ENCODE peak calls at places on chromosomes 3 and 15, in seven cellular contexts. One of them, this sample, is unnamed.

GRCh38 chr3:50242778-50243551 is 7.0 kb downstream of the GNAI2 start:
- DNase-seq in cardiac muscle cell: peak
- DNase-seq in astrocyte of the cerebellum: no peak
- DNase-seq in esophagus squamous epithelium: peak
- DNase-seq in kidney epithelial cell: no peak
- DNase-seq in GM12865: peak
- DNase-seq in choroid plexus epithelial cell: peak
- DNase-seq in this sample: no peak

GRCh38 chr3:195238626-195239118 is 32.3 kb downstream of the XXYLT1 start:
- DNase-seq in cardiac muscle cell: peak
- DNase-seq in astrocyte of the cerebellum: no peak
- DNase-seq in esophagus squamous epithelium: no peak
- DNase-seq in kidney epithelial cell: no peak
- DNase-seq in GM12865: no peak
- DNase-seq in choroid plexus epithelial cell: peak
- DNase-seq in this sample: peak

GRCh38 chr15:94105760-94106159 is 125.6 kb upstream of the MCTP2 start:
- DNase-seq in cardiac muscle cell: no peak
- DNase-seq in astrocyte of the cerebellum: no peak
- DNase-seq in esophagus squamous epithelium: no peak
- DNase-seq in kidney epithelial cell: no peak
- DNase-seq in GM12865: no peak
- DNase-seq in choroid plexus epithelial cell: no peak
- DNase-seq in this sample: no peak

GRCh38 chr3:66795365-66795764 is 202.7 kb upstream of the KBTBD8 start:
- DNase-seq in cardiac muscle cell: no peak
- DNase-seq in astrocyte of the cerebellum: no peak
- DNase-seq in esophagus squamous epithelium: no peak
- DNase-seq in kidney epithelial cell: no peak
- DNase-seq in GM12865: no peak
- DNase-seq in choroid plexus epithelial cell: peak
- DNase-seq in this sample: peak

GRCh38 chr15:59338414-59338813 is 34.3 kb downstream of the MYO1E start:
- DNase-seq in cardiac muscle cell: no peak
- DNase-seq in astrocyte of the cerebellum: no peak
- DNase-seq in esophagus squamous epithelium: no peak
- DNase-seq in kidney epithelial cell: no peak
- DNase-seq in GM12865: no peak
- DNase-seq in choroid plexus epithelial cell: no peak
- DNase-seq in this sample: no peak

GRCh38 chr15:86231864-86232801 is 152.5 kb downstream of the AGBL1 start:
- DNase-seq in cardiac muscle cell: peak
- DNase-seq in astrocyte of the cerebellum: no peak
- DNase-seq in esophagus squamous epithelium: no peak
- DNase-seq in kidney epithelial cell: no peak
- DNase-seq in GM12865: peak
- DNase-seq in choroid plexus epithelial cell: peak
- DNase-seq in this sample: peak

GRCh38 chr3:60497922-60498321 is 753.3 kb downstream of the FHIT start:
- DNase-seq in cardiac muscle cell: no peak
- DNase-seq in astrocyte of the cerebellum: no peak
- DNase-seq in esophagus squamous epithelium: no peak
- DNase-seq in kidney epithelial cell: no peak
- DNase-seq in GM12865: no peak
- DNase-seq in choroid plexus epithelial cell: no peak
- DNase-seq in this sample: no peak

GRCh38 chr15:70048578-70048977 is 49.1 kb downstream of the TLE3 start:
- DNase-seq in cardiac muscle cell: no peak
- DNase-seq in astrocyte of the cerebellum: no peak
- DNase-seq in esophagus squamous epithelium: no peak
- DNase-seq in kidney epithelial cell: no peak
- DNase-seq in GM12865: no peak
- DNase-seq in choroid plexus epithelial cell: no peak
- DNase-seq in this sample: no peak

GRCh38 chr15:78155355-78155939 is 6.3 kb downstream of the IDH3A start:
- DNase-seq in cardiac muscle cell: no peak
- DNase-seq in astrocyte of the cerebellum: no peak
- DNase-seq in esophagus squamous epithelium: no peak
- DNase-seq in kidney epithelial cell: no peak
- DNase-seq in GM12865: no peak
- DNase-seq in choroid plexus epithelial cell: peak
- DNase-seq in this sample: no peak

GRCh38 chr3:179546814-179547241 is 15.9 kb upstream of the ACTL6A start:
- DNase-seq in cardiac muscle cell: no peak
- DNase-seq in astrocyte of the cerebellum: no peak
- DNase-seq in esophagus squamous epithelium: no peak
- DNase-seq in kidney epithelial cell: no peak
- DNase-seq in GM12865: peak
- DNase-seq in choroid plexus epithelial cell: no peak
- DNase-seq in this sample: no peak

GRCh38 chr15:54820811-54821210 is 375.9 kb downstream of the RSL24D1 start:
- DNase-seq in cardiac muscle cell: no peak
- DNase-seq in astrocyte of the cerebellum: no peak
- DNase-seq in esophagus squamous epithelium: no peak
- DNase-seq in kidney epithelial cell: no peak
- DNase-seq in GM12865: no peak
- DNase-seq in choroid plexus epithelial cell: no peak
- DNase-seq in this sample: no peak

GRCh38 chr3:15439476-15439875 is 12.1 kb downstream of the EAF1 start:
- DNase-seq in cardiac muscle cell: peak
- DNase-seq in astrocyte of the cerebellum: no peak
- DNase-seq in esophagus squamous epithelium: no peak
- DNase-seq in kidney epithelial cell: no peak
- DNase-seq in GM12865: no peak
- DNase-seq in choroid plexus epithelial cell: no peak
- DNase-seq in this sample: no peak

GRCh38 chr15:71091601-71092000 is 23.7 kb upstream of the THSD4 start:
- DNase-seq in cardiac muscle cell: no peak
- DNase-seq in astrocyte of the cerebellum: no peak
- DNase-seq in esophagus squamous epithelium: no peak
- DNase-seq in kidney epithelial cell: no peak
- DNase-seq in GM12865: no peak
- DNase-seq in choroid plexus epithelial cell: no peak
- DNase-seq in this sample: no peak

GRCh38 chr3:52248816-52249547 is 3.4 kb downstream of the PPM1M start:
- DNase-seq in cardiac muscle cell: no peak
- DNase-seq in astrocyte of the cerebellum: no peak
- DNase-seq in esophagus squamous epithelium: no peak
- DNase-seq in kidney epithelial cell: no peak
- DNase-seq in GM12865: no peak
- DNase-seq in choroid plexus epithelial cell: no peak
- DNase-seq in this sample: no peak

GRCh38 chr3:15453991-15454625 is 26.7 kb downstream of the EAF1 start:
- DNase-seq in cardiac muscle cell: no peak
- DNase-seq in astrocyte of the cerebellum: no peak
- DNase-seq in esophagus squamous epithelium: no peak
- DNase-seq in kidney epithelial cell: no peak
- DNase-seq in GM12865: no peak
- DNase-seq in choroid plexus epithelial cell: no peak
- DNase-seq in this sample: no peak

GRCh38 chr15:72042865-72043264 is 75.1 kb downstream of the MYO9A start:
- DNase-seq in cardiac muscle cell: no peak
- DNase-seq in astrocyte of the cerebellum: no peak
- DNase-seq in esophagus squamous epithelium: no peak
- DNase-seq in kidney epithelial cell: no peak
- DNase-seq in GM12865: no peak
- DNase-seq in choroid plexus epithelial cell: no peak
- DNase-seq in this sample: no peak

GRCh38 chr15:71885390-71885789 is 75.0 kb downstream of the NR2E3 start:
- DNase-seq in cardiac muscle cell: no peak
- DNase-seq in astrocyte of the cerebellum: no peak
- DNase-seq in esophagus squamous epithelium: no peak
- DNase-seq in kidney epithelial cell: no peak
- DNase-seq in GM12865: no peak
- DNase-seq in choroid plexus epithelial cell: no peak
- DNase-seq in this sample: no peak

GRCh38 chr3:10088256-10088655 is 19.8 kb downstream of the FANCD2OS start:
- DNase-seq in cardiac muscle cell: no peak
- DNase-seq in astrocyte of the cerebellum: no peak
- DNase-seq in esophagus squamous epithelium: no peak
- DNase-seq in kidney epithelial cell: no peak
- DNase-seq in GM12865: no peak
- DNase-seq in choroid plexus epithelial cell: no peak
- DNase-seq in this sample: no peak

GRCh38 chr3:128180446-128180845 is 27.2 kb downstream of the EEFSEC start:
- DNase-seq in cardiac muscle cell: no peak
- DNase-seq in astrocyte of the cerebellum: no peak
- DNase-seq in esophagus squamous epithelium: no peak
- DNase-seq in kidney epithelial cell: no peak
- DNase-seq in GM12865: no peak
- DNase-seq in choroid plexus epithelial cell: peak
- DNase-seq in this sample: no peak

GRCh38 chr3:46215810-46216414 is 7.8 kb upstream of the CCR1 start:
- DNase-seq in cardiac muscle cell: peak
- DNase-seq in astrocyte of the cerebellum: no peak
- DNase-seq in esophagus squamous epithelium: no peak
- DNase-seq in kidney epithelial cell: no peak
- DNase-seq in GM12865: no peak
- DNase-seq in choroid plexus epithelial cell: peak
- DNase-seq in this sample: no peak

GRCh38 chr15:100350434-100351226 is 8.9 kb upstream of the ADAMTS17 start:
- DNase-seq in cardiac muscle cell: peak
- DNase-seq in astrocyte of the cerebellum: no peak
- DNase-seq in esophagus squamous epithelium: no peak
- DNase-seq in kidney epithelial cell: no peak
- DNase-seq in GM12865: no peak
- DNase-seq in choroid plexus epithelial cell: peak
- DNase-seq in this sample: peak

GRCh38 chr15:97652700-97653167 is 307.8 kb upstream of the ARRDC4 start:
- DNase-seq in cardiac muscle cell: no peak
- DNase-seq in astrocyte of the cerebellum: no peak
- DNase-seq in esophagus squamous epithelium: no peak
- DNase-seq in kidney epithelial cell: no peak
- DNase-seq in GM12865: no peak
- DNase-seq in choroid plexus epithelial cell: no peak
- DNase-seq in this sample: no peak

GRCh38 chr15:61318802-61319201 is 89.7 kb upstream of the RORA start:
- DNase-seq in cardiac muscle cell: no peak
- DNase-seq in astrocyte of the cerebellum: no peak
- DNase-seq in esophagus squamous epithelium: no peak
- DNase-seq in kidney epithelial cell: no peak
- DNase-seq in GM12865: no peak
- DNase-seq in choroid plexus epithelial cell: no peak
- DNase-seq in this sample: no peak

GRCh38 chr3:93981649-93982048 is 1.7 kb downstream of the ARL13B start:
- DNase-seq in cardiac muscle cell: no peak
- DNase-seq in astrocyte of the cerebellum: no peak
- DNase-seq in esophagus squamous epithelium: no peak
- DNase-seq in kidney epithelial cell: no peak
- DNase-seq in GM12865: no peak
- DNase-seq in choroid plexus epithelial cell: no peak
- DNase-seq in this sample: no peak
- H3K4me3 ChIP-seq in cardiac muscle cell: no peak
- H3K4me3 ChIP-seq in astrocyte of the cerebellum: no peak
- H3K4me3 ChIP-seq in esophagus squamous epithelium: no peak
- H3K4me3 ChIP-seq in kidney epithelial cell: no peak
- H3K4me3 ChIP-seq in GM12865: no peak
- H3K4me3 ChIP-seq in choroid plexus epithelial cell: no peak
- H3K4me3 ChIP-seq in this sample: no peak

GRCh38 chr3:147390589-147391569 is 15.5 kb downstream of the ZIC4 start:
- DNase-seq in cardiac muscle cell: no peak
- DNase-seq in astrocyte of the cerebellum: no peak
- DNase-seq in esophagus squamous epithelium: no peak
- DNase-seq in kidney epithelial cell: no peak
- DNase-seq in GM12865: no peak
- DNase-seq in choroid plexus epithelial cell: peak
- DNase-seq in this sample: no peak

GRCh38 chr3:147392083-147392916 is 14.0 kb downstream of the ZIC4 start:
- DNase-seq in cardiac muscle cell: no peak
- DNase-seq in astrocyte of the cerebellum: no peak
- DNase-seq in esophagus squamous epithelium: no peak
- DNase-seq in kidney epithelial cell: no peak
- DNase-seq in GM12865: no peak
- DNase-seq in choroid plexus epithelial cell: peak
- DNase-seq in this sample: peak

GRCh38 chr3:147394168-147394941 is 12.0 kb downstream of the ZIC4 start:
- DNase-seq in cardiac muscle cell: no peak
- DNase-seq in astrocyte of the cerebellum: no peak
- DNase-seq in esophagus squamous epithelium: no peak
- DNase-seq in kidney epithelial cell: no peak
- DNase-seq in GM12865: no peak
- DNase-seq in choroid plexus epithelial cell: peak
- DNase-seq in this sample: no peak

GRCh38 chr3:147391726-147392082 is 14.6 kb downstream of the ZIC4 start:
- DNase-seq in cardiac muscle cell: no peak
- DNase-seq in astrocyte of the cerebellum: peak
- DNase-seq in esophagus squamous epithelium: no peak
- DNase-seq in kidney epithelial cell: no peak
- DNase-seq in GM12865: no peak
- DNase-seq in choroid plexus epithelial cell: peak
- DNase-seq in this sample: no peak

GRCh38 chr3:147393261-147393964 is 12.9 kb downstream of the ZIC4 start:
- DNase-seq in cardiac muscle cell: no peak
- DNase-seq in astrocyte of the cerebellum: no peak
- DNase-seq in esophagus squamous epithelium: no peak
- DNase-seq in kidney epithelial cell: no peak
- DNase-seq in GM12865: no peak
- DNase-seq in choroid plexus epithelial cell: peak
- DNase-seq in this sample: no peak
- H3K4me3 ChIP-seq in cardiac muscle cell: peak
- H3K4me3 ChIP-seq in astrocyte of the cerebellum: peak
- H3K4me3 ChIP-seq in esophagus squamous epithelium: peak
- H3K4me3 ChIP-seq in kidney epithelial cell: no peak
- H3K4me3 ChIP-seq in GM12865: no peak
- H3K4me3 ChIP-seq in choroid plexus epithelial cell: peak
- H3K4me3 ChIP-seq in this sample: peak

GRCh38 chr15:46576611-46577010 is 941.8 kb downstream of the SQOR start:
- DNase-seq in cardiac muscle cell: no peak
- DNase-seq in astrocyte of the cerebellum: no peak
- DNase-seq in esophagus squamous epithelium: no peak
- DNase-seq in kidney epithelial cell: no peak
- DNase-seq in GM12865: no peak
- DNase-seq in choroid plexus epithelial cell: no peak
- DNase-seq in this sample: no peak
- H3K4me3 ChIP-seq in cardiac muscle cell: no peak
- H3K4me3 ChIP-seq in astrocyte of the cerebellum: no peak
- H3K4me3 ChIP-seq in esophagus squamous epithelium: no peak
- H3K4me3 ChIP-seq in kidney epithelial cell: no peak
- H3K4me3 ChIP-seq in GM12865: no peak
- H3K4me3 ChIP-seq in choroid plexus epithelial cell: no peak
- H3K4me3 ChIP-seq in this sample: no peak

GRCh38 chr3:189631373-189631408 is at the start of gene TP63:
- DNase-seq in cardiac muscle cell: no peak
- DNase-seq in astrocyte of the cerebellum: no peak
- DNase-seq in esophagus squamous epithelium: no peak
- DNase-seq in kidney epithelial cell: no peak
- DNase-seq in GM12865: no peak
- DNase-seq in choroid plexus epithelial cell: no peak
- DNase-seq in this sample: no peak
- H3K4me3 ChIP-seq in cardiac muscle cell: no peak
- H3K4me3 ChIP-seq in astrocyte of the cerebellum: no peak
- H3K4me3 ChIP-seq in esophagus squamous epithelium: no peak
- H3K4me3 ChIP-seq in kidney epithelial cell: no peak
- H3K4me3 ChIP-seq in GM12865: peak
- H3K4me3 ChIP-seq in choroid plexus epithelial cell: no peak
- H3K4me3 ChIP-seq in this sample: no peak

GRCh38 chr15:92886815-92887214 is 13.3 kb upstream of the CHD2 start:
- DNase-seq in cardiac muscle cell: no peak
- DNase-seq in astrocyte of the cerebellum: no peak
- DNase-seq in esophagus squamous epithelium: no peak
- DNase-seq in kidney epithelial cell: no peak
- DNase-seq in GM12865: no peak
- DNase-seq in choroid plexus epithelial cell: no peak
- DNase-seq in this sample: no peak
- H3K4me3 ChIP-seq in cardiac muscle cell: peak
- H3K4me3 ChIP-seq in astrocyte of the cerebellum: peak
- H3K4me3 ChIP-seq in esophagus squamous epithelium: peak
- H3K4me3 ChIP-seq in kidney epithelial cell: peak
- H3K4me3 ChIP-seq in GM12865: no peak
- H3K4me3 ChIP-seq in choroid plexus epithelial cell: peak
- H3K4me3 ChIP-seq in this sample: peak

This sample was measured in skeletal muscle cell.